ENCODE peak calls at places on chromosomes 12 and 14, in seven cellular contexts. O, J, E, S, K, F and W are unnamed samples.

GRCh38 chr12:3680919-3681594 is 71.9 kb downstream of the CRACR2A start:
- DNase-seq in O (peak), J (no peak), E (peak), S (no peak), K (peak), F (no peak), W (no peak)

GRCh38 chr12:63845726-63846125 is 1.2 kb downstream of the SRGAP1 start:
- DNase-seq in O (peak), J (no peak), E (peak), S (no peak), K (peak), F (peak), W (no peak)

GRCh38 chr14:50083467-50084337 is 32.7 kb downstream of the VCPKMT start:
- DNase-seq in O (no peak), J (no peak), E (no peak), S (no peak), K (no peak), F (no peak), W (no peak)

GRCh38 chr14:22614240-22614799 is 16.2 kb downstream of the ABHD4 start:
- DNase-seq in O (peak), J (peak), E (no peak), S (no peak), K (peak), F (peak), W (peak)

GRCh38 chr12:29176951-29177350 is 27.9 kb downstream of the FAR2 start:
- DNase-seq in O (peak), J (no peak), E (no peak), S (no peak), K (no peak), F (no peak), W (no peak)

GRCh38 chr14:80974338-80975078 is 19.1 kb downstream of the TSHR start:
- DNase-seq in O (no peak), J (no peak), E (no peak), S (no peak), K (peak), F (peak), W (no peak)

GRCh38 chr12:99918003-99918402 is 66.7 kb downstream of the ANKS1B start:
- DNase-seq in O (no peak), J (no peak), E (no peak), S (no peak), K (peak), F (no peak), W (no peak)

GRCh38 chr12:54415223-54415929 is 3.7 kb downstream of the ITGA5 start:
- DNase-seq in O (no peak), J (no peak), E (no peak), S (no peak), K (no peak), F (no peak), W (no peak)

GRCh38 chr14:64915797-64916196 is 1.5 kb downstream of the CHURC1 start:
- DNase-seq in O (no peak), J (no peak), E (no peak), S (no peak), K (no peak), F (no peak), W (no peak)

GRCh38 chr14:105212541-105213305 is 31.6 kb upstream of the NUDT14 start:
- DNase-seq in O (no peak), J (no peak), E (no peak), S (no peak), K (no peak), F (no peak), W (no peak)

GRCh38 chr14:82112210-82112839 is 578.7 kb upstream of the SEL1L start:
- DNase-seq in O (no peak), J (no peak), E (no peak), S (no peak), K (no peak), F (no peak), W (no peak)

GRCh38 chr14:104235686-104236085 is 97.3 kb downstream of the KIF26A start:
- DNase-seq in O (no peak), J (no peak), E (no peak), S (no peak), K (no peak), F (no peak), W (no peak)

GRCh38 chr12:42887657-42888056 is 298.1 kb upstream of the PRICKLE1 start:
- DNase-seq in O (no peak), J (no peak), E (no peak), S (no peak), K (no peak), F (no peak), W (no peak)

GRCh38 chr12:46237381-46238045 is 31.3 kb downstream of the SLC38A1 start:
- DNase-seq in O (no peak), J (no peak), E (no peak), S (no peak), K (no peak), F (no peak), W (no peak)

GRCh38 chr12:84922721-84923120 is 10.1 kb upstream of the SLC6A15 start:
- DNase-seq in O (no peak), J (no peak), E (no peak), S (no peak), K (no peak), F (no peak), W (no peak)

GRCh38 chr14:37595809-37596595 is 573 bp downstream of the TTC6 start:
- DNase-seq in O (peak), J (no peak), E (no peak), S (peak), K (peak), F (no peak), W (no peak)

GRCh38 chr14:78075610-78076277 is 94.4 kb upstream of the NRXN3 start:
- DNase-seq in O (no peak), J (no peak), E (no peak), S (no peak), K (no peak), F (no peak), W (no peak)

GRCh38 chr12:64318605-64319004 is 72.0 kb downstream of the C12orf56 start:
- DNase-seq in O (peak), J (no peak), E (no peak), S (peak), K (peak), F (peak), W (no peak)

GRCh38 chr12:119804011-119804641 is 73.0 kb downstream of the CIT start:
- DNase-seq in O (peak), J (peak), E (peak), S (peak), K (peak), F (peak), W (no peak)

GRCh38 chr12:10167588-10167987 is 4.3 kb downstream of the OLR1 start:
- DNase-seq in O (no peak), J (no peak), E (no peak), S (no peak), K (no peak), F (no peak), W (no peak)

GRCh38 chr14:103729496-103730448 is 14.2 kb downstream of the ZFYVE21 start:
- DNase-seq in O (no peak), J (no peak), E (no peak), S (no peak), K (no peak), F (no peak), W (no peak)

GRCh38 chr14:50044040-50044651 is 72.2 kb downstream of the VCPKMT start:
- DNase-seq in O (peak), J (no peak), E (no peak), S (no peak), K (no peak), F (no peak), W (no peak)

GRCh38 chr14:81537193-81537592 is 3.5 kb upstream of the SEL1L start:
- DNase-seq in O (no peak), J (no peak), E (no peak), S (no peak), K (no peak), F (no peak), W (no peak)

GRCh38 chr14:36215217-36215598 is 38.7 kb upstream of the PTCSC3 start:
- DNase-seq in O (no peak), J (no peak), E (no peak), S (no peak), K (no peak), F (no peak), W (no peak)

GRCh38 chr14:100018482-100018881 is 46.7 kb upstream of the EVL start:
- DNase-seq in O (no peak), J (no peak), E (no peak), S (no peak), K (no peak), F (no peak), W (no peak)

GRCh38 chr14:93619176-93619793 is 169.0 kb downstream of the PRIMA1 start:
- DNase-seq in O (peak), J (peak), E (peak), S (peak), K (peak), F (peak), W (no peak)

GRCh38 chr12:27177716-27178115 is 66.4 kb upstream of the STK38L start:
- DNase-seq in O (peak), J (no peak), E (no peak), S (no peak), K (peak), F (no peak), W (peak)

GRCh38 chr12:128338344-128338743 is 71.4 kb downstream of the TMEM132C start:
- DNase-seq in O (no peak), J (no peak), E (no peak), S (no peak), K (no peak), F (peak), W (no peak)

GRCh38 chr12:54680374-54680773 is 32.2 kb upstream of the DCD start:
- DNase-seq in O (peak), J (peak), E (peak), S (peak), K (peak), F (no peak), W (no peak)

GRCh38 chr12:7588703-7589329 is 76.9 kb downstream of the APOBEC1 start:
- DNase-seq in O (peak), J (peak), E (peak), S (peak), K (peak), F (peak), W (no peak)

GRCh38 chr12:53065975-53066593 is 13.1 kb downstream of the SPRYD3 start:
- DNase-seq in O (peak), J (peak), E (peak), S (peak), K (peak), F (peak), W (no peak)

GRCh38 chr12:123519151-123520001 is 14.1 kb downstream of the RILPL1 start:
- DNase-seq in O (peak), J (no peak), E (no peak), S (no peak), K (no peak), F (peak), W (peak)